ENCODE peak calls at places on chromosome 15, in five cellular contexts. One of them, this sample, is unnamed.

GRCh38 chr15:77503764-77504163 is 83.1 kb downstream of the HMG20A start:
- DNase-seq in aorta: no peak
- DNase-seq in GM23248: no peak
- DNase-seq in fibroblast of lung: no peak
- DNase-seq in astrocyte: no peak
- DNase-seq in this sample: no peak

GRCh38 chr15:44132057-44132456 is 63.0 kb downstream of the FRMD5 start:
- DNase-seq in fibroblast of lung: no peak
- DNase-seq in astrocyte: no peak
- DNase-seq in aorta: no peak
- DNase-seq in GM23248: no peak
- DNase-seq in this sample: no peak

GRCh38 chr15:82810863-82811421 is 1.5 kb downstream of the WHAMM start:
- DNase-seq in fibroblast of lung: no peak
- DNase-seq in GM23248: peak; percentile 36
- DNase-seq in astrocyte: peak; percentile 5
- DNase-seq in aorta: no peak
- DNase-seq in this sample: peak; percentile 34

GRCh38 chr15:36161781-36162212 is 417.6 kb upstream of the CDIN1 start:
- DNase-seq in GM23248: peak; percentile 52
- DNase-seq in aorta: no peak
- DNase-seq in fibroblast of lung: peak; percentile 31
- DNase-seq in astrocyte: no peak
- DNase-seq in this sample: no peak

GRCh38 chr15:74378853-74379252 is 11.4 kb upstream of the CYP11A1 start:
- DNase-seq in fibroblast of lung: no peak
- DNase-seq in astrocyte: peak; percentile 83
- DNase-seq in aorta: no peak
- DNase-seq in GM23248: peak; percentile 42
- DNase-seq in this sample: peak; percentile 15

GRCh38 chr15:99984491-99985243 is 251.4 kb upstream of the LYSMD4 start:
- DNase-seq in astrocyte: no peak
- DNase-seq in fibroblast of lung: no peak
- DNase-seq in aorta: no peak
- DNase-seq in GM23248: no peak
- DNase-seq in this sample: no peak

GRCh38 chr15:39468341-39468740 is 112.5 kb upstream of the THBS1 start:
- DNase-seq in GM23248: no peak
- DNase-seq in astrocyte: no peak
- DNase-seq in aorta: peak; percentile 49
- DNase-seq in fibroblast of lung: peak; percentile 19
- DNase-seq in this sample: no peak

GRCh38 chr15:53591041-53591440 is 168.4 kb downstream of the WDR72 start:
- DNase-seq in GM23248: no peak
- DNase-seq in fibroblast of lung: no peak
- DNase-seq in astrocyte: no peak
- DNase-seq in aorta: no peak
- DNase-seq in this sample: no peak

GRCh38 chr15:65285291-65286068 is 1.2 kb downstream of the PARP16 start:
- DNase-seq in astrocyte: peak; percentile 18
- DNase-seq in aorta: no peak
- DNase-seq in GM23248: peak; percentile 48
- DNase-seq in fibroblast of lung: peak; percentile 19
- DNase-seq in this sample: no peak

GRCh38 chr15:70062321-70062956 is 35.3 kb downstream of the TLE3 start:
- DNase-seq in aorta: no peak
- DNase-seq in astrocyte: peak; percentile 93
- DNase-seq in fibroblast of lung: peak; percentile 96
- DNase-seq in GM23248: no peak
- DNase-seq in this sample: no peak

GRCh38 chr15:78033864-78034263 is 43.6 kb downstream of the TBC1D2B start:
- DNase-seq in astrocyte: no peak
- DNase-seq in aorta: no peak
- DNase-seq in fibroblast of lung: peak; percentile 46
- DNase-seq in GM23248: no peak
- DNase-seq in this sample: peak; percentile 59

GRCh38 chr15:81548350-81549116 is 174.5 kb upstream of the TMC3 start:
- DNase-seq in astrocyte: peak; percentile 10
- DNase-seq in aorta: no peak
- DNase-seq in GM23248: peak; percentile 28
- DNase-seq in fibroblast of lung: peak; percentile 79
- DNase-seq in this sample: no peak

GRCh38 chr15:32998979-32999677 is 195.4 kb downstream of the FMN1 start:
- DNase-seq in GM23248: no peak
- DNase-seq in astrocyte: no peak
- DNase-seq in aorta: peak; percentile 55
- DNase-seq in fibroblast of lung: peak; percentile 45
- DNase-seq in this sample: no peak

GRCh38 chr15:38275951-38276350 is 23.3 kb downstream of the SPRED1 start:
- DNase-seq in astrocyte: peak; percentile 49
- DNase-seq in GM23248: peak; percentile 42
- DNase-seq in aorta: no peak
- DNase-seq in fibroblast of lung: peak; percentile 78
- DNase-seq in this sample: no peak

GRCh38 chr15:23570466-23570865 is 5.0 kb downstream of the MKRN3 start:
- DNase-seq in fibroblast of lung: no peak
- DNase-seq in aorta: no peak
- DNase-seq in GM23248: no peak
- DNase-seq in astrocyte: peak; percentile 24
- DNase-seq in this sample: no peak

GRCh38 chr15:51935466-51936118 is 36.0 kb downstream of the LEO1 start:
- DNase-seq in astrocyte: no peak
- DNase-seq in aorta: no peak
- DNase-seq in GM23248: no peak
- DNase-seq in fibroblast of lung: no peak
- DNase-seq in this sample: no peak

GRCh38 chr15:32986147-32986546 is 208.4 kb downstream of the FMN1 start:
- DNase-seq in fibroblast of lung: peak; percentile 87
- DNase-seq in GM23248: no peak
- DNase-seq in astrocyte: no peak
- DNase-seq in aorta: no peak
- DNase-seq in this sample: no peak

GRCh38 chr15:39181901-39182300 is 399.0 kb upstream of the THBS1 start:
- DNase-seq in aorta: no peak
- DNase-seq in astrocyte: no peak
- DNase-seq in GM23248: peak; percentile 52
- DNase-seq in fibroblast of lung: peak; percentile 48
- DNase-seq in this sample: no peak

GRCh38 chr15:77004189-77004588 is 9.3 kb downstream of the PSTPIP1 start:
- DNase-seq in fibroblast of lung: no peak
- DNase-seq in astrocyte: no peak
- DNase-seq in aorta: peak; percentile 93
- DNase-seq in GM23248: no peak
- DNase-seq in this sample: no peak

GRCh38 chr15:46682969-46683791 is 1034.1 kb upstream of the SEMA6D start:
- DNase-seq in aorta: no peak
- DNase-seq in GM23248: no peak
- DNase-seq in astrocyte: no peak
- DNase-seq in fibroblast of lung: no peak
- DNase-seq in this sample: no peak

GRCh38 chr15:46681901-46682300 is 1035.4 kb upstream of the SEMA6D start:
- DNase-seq in GM23248: no peak
- DNase-seq in aorta: no peak
- DNase-seq in astrocyte: no peak
- DNase-seq in fibroblast of lung: no peak
- DNase-seq in this sample: no peak

GRCh38 chr15:46676233-46677206 is 1040.8 kb upstream of the SEMA6D start:
- DNase-seq in astrocyte: no peak
- DNase-seq in GM23248: no peak
- DNase-seq in aorta: no peak
- DNase-seq in fibroblast of lung: no peak
- DNase-seq in this sample: no peak

GRCh38 chr15:46677491-46677890 is 1039.8 kb upstream of the SEMA6D start:
- DNase-seq in GM23248: no peak
- DNase-seq in aorta: no peak
- DNase-seq in fibroblast of lung: no peak
- DNase-seq in astrocyte: no peak
- DNase-seq in this sample: no peak
- H3K9me3 ChIP-seq in GM23248: no peaks in the 10 kb centered on the region
- H3K9me3 ChIP-seq in aorta: no peaks in the 10 kb centered on the region
- H3K9me3 ChIP-seq in fibroblast of lung: no peaks in the 10 kb centered on the region
- H3K9me3 ChIP-seq in astrocyte: no peaks in the 10 kb centered on the region
- H3K9me3 ChIP-seq in this sample: no peaks in the 10 kb centered on the region

DNA sequence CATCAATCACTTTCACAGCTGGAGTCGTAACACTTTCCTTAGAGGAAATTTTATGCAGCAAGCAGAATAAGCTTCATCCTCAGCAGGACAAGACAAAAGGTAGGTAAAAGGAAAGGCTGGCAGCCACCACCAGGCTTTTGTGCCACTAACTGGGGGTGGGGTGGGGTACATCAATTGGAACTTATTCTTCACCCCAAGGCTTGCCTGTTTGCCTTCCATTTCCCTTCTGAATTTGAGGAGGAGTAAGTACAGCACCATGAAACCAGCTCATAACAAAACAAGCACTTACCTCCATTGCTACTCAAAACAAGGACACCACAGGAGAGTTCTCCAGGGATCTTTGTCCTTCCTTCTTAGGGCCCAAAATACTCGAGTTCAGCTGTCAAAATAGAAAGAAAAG is 296.8 kb downstream of the ARRDC4 start:
- DNase-seq in aorta: no peak
- DNase-seq in GM23248: no peak
- DNase-seq in astrocyte: no peak
- DNase-seq in fibroblast of lung: no peak
- DNase-seq in this sample: no peak
- H3K9me3 ChIP-seq in aorta: peaks cover 3% of the 10 kb centered on the region
- H3K9me3 ChIP-seq in GM23248: peaks cover 3% of the 10 kb centered on the region
- H3K9me3 ChIP-seq in astrocyte: no peaks in the 10 kb centered on the region
- H3K9me3 ChIP-seq in fibroblast of lung: no peaks in the 10 kb centered on the region
- H3K9me3 ChIP-seq in this sample: peaks cover 2% of the 10 kb centered on the region

GRCh38 chr15:27176785-27177406 is 205.9 kb downstream of the GABRG3 start:
- DNase-seq in GM23248: peak; percentile 13
- DNase-seq in fibroblast of lung: no peak
- DNase-seq in astrocyte: peak; percentile 30
- DNase-seq in aorta: no peak
- DNase-seq in this sample: no peak
- H3K9me3 ChIP-seq in GM23248: no peaks in the 10 kb centered on the region
- H3K9me3 ChIP-seq in fibroblast of lung: no peaks in the 10 kb centered on the region
- H3K9me3 ChIP-seq in astrocyte: peaks cover 12% of the 10 kb centered on the region
- H3K9me3 ChIP-seq in aorta: peaks cover 5% of the 10 kb centered on the region
- H3K9me3 ChIP-seq in this sample: no peaks in the 10 kb centered on the region

DNA sequence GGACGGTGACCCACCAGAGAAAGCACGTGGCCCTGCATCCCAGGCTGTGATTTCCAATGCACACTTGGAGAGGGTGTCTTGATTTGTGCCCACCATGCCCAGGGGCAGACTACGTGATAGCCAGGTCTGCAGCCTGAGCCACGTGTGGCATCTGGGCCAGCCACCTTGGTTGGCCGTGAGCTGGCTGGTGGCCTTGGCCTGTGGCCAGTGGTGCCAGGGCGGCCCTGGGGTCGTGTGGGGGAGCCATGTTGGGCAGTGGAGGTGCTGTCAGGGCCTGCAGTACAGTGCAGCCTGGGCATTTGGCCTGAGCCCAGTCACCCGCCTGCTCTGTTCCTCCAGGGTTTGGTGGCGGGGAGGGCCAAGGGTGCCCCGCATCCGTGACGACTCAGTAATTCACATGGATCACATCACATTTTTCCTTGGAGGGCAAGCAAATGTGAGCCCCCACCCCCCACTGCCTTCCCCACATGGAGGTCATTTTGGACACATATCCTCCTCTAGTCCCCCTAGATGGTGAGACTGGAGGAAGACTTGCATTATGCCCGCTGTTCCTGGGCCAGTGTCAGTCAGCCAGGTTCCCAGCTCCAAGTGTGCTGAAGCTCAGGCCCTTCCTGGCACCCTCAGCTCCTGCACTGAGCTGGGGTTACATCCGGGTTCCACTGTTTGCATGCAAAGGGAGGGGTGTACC is 201.4 kb downstream of the UBE3A start:
- DNase-seq in aorta: peak; percentile 20
- DNase-seq in GM23248: no peak
- DNase-seq in astrocyte: no peak
- DNase-seq in fibroblast of lung: no peak
- DNase-seq in this sample: peak; percentile 3
- H3K9me3 ChIP-seq in aorta: no peaks in the 10 kb centered on the region
- H3K9me3 ChIP-seq in GM23248: no peaks in the 10 kb centered on the region
- H3K9me3 ChIP-seq in astrocyte: peaks cover 38% of the 10 kb centered on the region
- H3K9me3 ChIP-seq in fibroblast of lung: no peaks in the 10 kb centered on the region
- H3K9me3 ChIP-seq in this sample: no peaks in the 10 kb centered on the region

GRCh38 chr15:20344601-20345400 is 196.8 kb downstream of the GOLGA6L6 start:
- DNase-seq in fibroblast of lung: no peak
- DNase-seq in GM23248: no peak
- DNase-seq in aorta: peak; percentile 41
- DNase-seq in astrocyte: no peak
- DNase-seq in this sample: no peak
- H3K9me3 ChIP-seq in fibroblast of lung: peaks cover 33% of the 10 kb centered on the region
- H3K9me3 ChIP-seq in GM23248: no peaks in the 10 kb centered on the region
- H3K9me3 ChIP-seq in aorta: peaks cover 3% of the 10 kb centered on the region
- H3K9me3 ChIP-seq in astrocyte: peaks cover 60% of the 10 kb centered on the region
- H3K9me3 ChIP-seq in this sample: no peaks in the 10 kb centered on the region

GRCh38 chr15:25220834-25221233 is 218.0 kb downstream of the UBE3A start:
- DNase-seq in fibroblast of lung: no peak
- DNase-seq in astrocyte: no peak
- DNase-seq in aorta: no peak
- DNase-seq in GM23248: no peak
- DNase-seq in this sample: no peak
- H3K9me3 ChIP-seq in fibroblast of lung: peaks cover 2% of the 10 kb centered on the region
- H3K9me3 ChIP-seq in astrocyte: peaks cover 25% of the 10 kb centered on the region
- H3K9me3 ChIP-seq in aorta: no peaks in the 10 kb centered on the region
- H3K9me3 ChIP-seq in GM23248: no peaks in the 10 kb centered on the region
- H3K9me3 ChIP-seq in this sample: no peaks in the 10 kb centered on the region

DNA sequence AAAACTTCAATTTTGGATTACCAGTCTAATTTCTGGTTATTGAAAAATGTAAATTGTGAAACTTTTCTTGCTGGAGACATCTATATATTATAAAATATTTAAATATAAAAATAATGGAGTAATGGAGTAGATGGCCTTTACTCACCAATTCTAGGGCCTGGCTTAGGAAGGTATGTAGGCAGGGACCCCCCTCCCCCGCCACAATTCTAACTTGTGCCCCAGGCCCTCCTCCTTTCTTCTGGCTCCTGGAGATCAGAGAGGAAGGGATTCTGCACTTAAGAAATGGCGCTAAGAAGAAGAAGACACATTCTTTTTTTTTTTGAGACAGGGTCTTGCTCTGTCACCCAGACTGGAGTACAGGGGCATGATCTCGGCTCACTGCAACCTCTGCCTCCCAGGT is 49.5 kb downstream of the CGNL1 start:
- DNase-seq in astrocyte: no peak
- DNase-seq in GM23248: no peak
- DNase-seq in fibroblast of lung: no peak
- DNase-seq in aorta: no peak
- DNase-seq in this sample: no peak
- H3K9me3 ChIP-seq in astrocyte: no peaks in the 10 kb centered on the region
- H3K9me3 ChIP-seq in GM23248: no peaks in the 10 kb centered on the region
- H3K9me3 ChIP-seq in fibroblast of lung: no peaks in the 10 kb centered on the region
- H3K9me3 ChIP-seq in aorta: no peaks in the 10 kb centered on the region
- H3K9me3 ChIP-seq in this sample: no peaks in the 10 kb centered on the region

GRCh38 chr15:47338771-47339170 is 378.5 kb upstream of the SEMA6D start:
- DNase-seq in GM23248: no peak
- DNase-seq in aorta: no peak
- DNase-seq in fibroblast of lung: no peak
- DNase-seq in astrocyte: no peak
- DNase-seq in this sample: no peak
- H3K9me3 ChIP-seq in GM23248: no peaks in the 10 kb centered on the region
- H3K9me3 ChIP-seq in aorta: no peaks in the 10 kb centered on the region
- H3K9me3 ChIP-seq in fibroblast of lung: no peaks in the 10 kb centered on the region
- H3K9me3 ChIP-seq in astrocyte: no peaks in the 10 kb centered on the region
- H3K9me3 ChIP-seq in this sample: no peaks in the 10 kb centered on the region

This sample was measured in T-helper 17 cell.